ENCODE peak calls at places on chromosomes 11 and 22, in four cellular contexts. U is GM12878, X is A549, K is HepG2. V is an unnamed sample.
A peak's percentile ranks its signal among the peaks of the same experiment; 100 is the strongest.

GRCh38 chr11:76252625-76253024 is 46.3 kb upstream of the WNT11 start:
- DNase-seq in U (no peak), X (no peak), K (no peak), V (no peak)

GRCh38 chr22:23075050-23075449 is 4.7 kb downstream of the GNAZ start:
- DNase-seq in U (no peak), X (no peak), K (no peak), V (no peak)

GRCh38 chr11:28858076-28858475 is 749.9 kb downstream of the METTL15 start:
- DNase-seq in U (no peak), X (no peak), K (no peak), V (no peak)

GRCh38 chr11:90947930-90948329 is 725.1 kb upstream of the CHORDC1 start:
- DNase-seq in U (no peak), X (peak; percentile 6), K (no peak), V (no peak)

GRCh38 chr22:37607010-37607911 is 1.4 kb upstream of the GGA1 start:
- DNase-seq in U (peak; percentile 49), X (peak; percentile 83), K (peak; percentile 77), V (peak; percentile 87)

GRCh38 chr11:128116447-128117240 is 470.7 kb downstream of the ETS1 start:
- DNase-seq in U (no peak), X (no peak), K (no peak), V (no peak)

GRCh38 chr11:60370811-60371297 is 7.5 kb upstream of the MS4A7 start:
- DNase-seq in U (no peak), X (peak; percentile 19), K (peak; percentile 27), V (no peak)

GRCh38 chr22:27769012-27769411 is 32.5 kb downstream of the MN1 start:
- DNase-seq in U (no peak), X (no peak), K (no peak), V (no peak)

GRCh38 chr11:11407065-11407737 is 54.2 kb upstream of the CSNK2A3 start:
- DNase-seq in U (no peak), X (no peak), K (no peak), V (no peak)

GRCh38 chr11:130908770-130909625 is 7.3 kb downstream of the SNX19 start:
- DNase-seq in U (no peak), X (no peak), K (no peak), V (no peak)

GRCh38 chr11:119055901-119056300 is 1.1 kb downstream of the HYOU1 start:
- DNase-seq in U (no peak), X (peak; percentile 63), K (peak; percentile 48), V (no peak)

GRCh38 chr22:38208549-38209097 is 6.8 kb downstream of the MAFF start:
- DNase-seq in U (no peak), X (no peak), K (no peak), V (no peak)

GRCh38 chr11:11973361-11973800 is 35.0 kb downstream of the DKK3 start:
- DNase-seq in U (no peak), X (no peak), K (no peak), V (no peak)

GRCh38 chr11:88695701-88696414 is 358.3 kb upstream of the CTSC start:
- DNase-seq in U (no peak), X (no peak), K (no peak), V (no peak)

DNA sequence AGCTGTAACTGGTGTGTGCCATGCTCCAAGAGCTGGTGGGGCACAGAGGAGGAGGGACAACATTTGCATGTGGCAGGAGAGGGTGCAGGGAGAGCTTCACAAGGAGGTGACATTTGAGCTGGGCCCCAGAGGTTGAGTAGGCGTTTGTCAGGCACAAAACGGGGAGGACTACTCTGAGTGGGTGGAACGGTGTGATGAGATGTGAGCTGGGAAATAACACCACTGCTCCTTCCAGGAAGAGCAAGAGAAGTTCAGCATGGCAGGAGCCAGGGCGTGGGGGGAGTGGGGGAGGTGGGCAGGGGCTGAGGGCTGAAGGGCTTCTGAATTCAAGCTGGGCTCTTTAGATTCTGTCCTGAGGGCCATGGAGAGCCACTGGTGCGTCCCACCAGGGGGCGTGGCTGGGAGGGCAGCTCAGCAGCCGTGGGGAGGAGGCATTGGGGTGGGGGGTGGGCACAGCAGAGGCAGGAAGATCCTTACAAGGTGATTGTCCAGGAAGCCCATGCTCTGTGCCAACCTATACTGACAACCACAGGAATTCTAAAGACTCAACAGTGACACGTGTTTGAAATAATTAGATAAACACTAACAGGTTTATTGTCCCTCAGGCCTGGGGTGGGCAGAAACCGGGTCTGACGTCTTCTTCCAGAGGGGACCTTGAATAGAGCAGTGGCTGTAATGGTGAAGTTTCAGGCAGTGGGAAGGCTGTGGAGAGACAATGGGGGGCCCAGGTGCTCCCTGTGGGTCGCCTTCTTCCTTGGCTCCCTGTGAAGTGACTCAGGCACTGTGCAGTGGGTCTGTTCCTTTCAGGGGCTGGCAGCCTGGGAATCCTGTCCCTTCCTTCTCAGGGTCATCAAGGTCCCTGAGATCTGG is 54.4 kb downstream of the OTOG start:
- DNase-seq in U (no peak), X (no peak), K (no peak), V (peak; percentile 45)
- TF ChIP-seq POLR2AphosphoS2 in U (no peak), X (no peak), K (no peak), V (no peak)

GRCh38 chr11:72599325-72600117 is 74.7 kb downstream of the PDE2A start:
- DNase-seq in U (no peak), X (peak; percentile 32), K (no peak), V (no peak)
- TF ChIP-seq CHD4 in U (no peak), X (no peak), K (no peak), V (no peak)

DNA sequence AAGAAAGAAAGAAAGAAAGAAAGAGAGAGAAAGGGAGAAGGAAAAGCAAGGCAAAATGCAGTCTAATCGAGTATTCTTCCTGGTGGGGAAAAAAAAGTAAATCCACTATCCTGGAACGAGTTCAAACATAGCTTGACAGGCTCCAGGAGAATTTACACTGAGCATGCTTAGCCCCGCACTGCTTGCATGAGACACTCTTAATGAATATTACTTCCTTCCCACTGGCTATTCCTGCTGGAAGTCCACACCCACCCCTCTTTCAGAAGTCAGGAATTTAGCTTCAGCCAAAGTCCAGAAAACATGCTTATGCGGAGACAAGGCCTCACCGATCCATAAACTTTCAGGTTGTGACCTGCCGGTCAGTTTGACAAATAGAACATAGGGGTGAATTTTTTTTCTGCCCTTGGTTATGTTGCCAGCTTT is 251.8 kb upstream of the BLID start:
- DNase-seq in U (no peak), X (peak; percentile 36), K (peak; percentile 76), V (no peak)
- TF ChIP-seq POLR2AphosphoS2 in U (no peak), X (no peak), K (no peak), V (no peak)

DNA sequence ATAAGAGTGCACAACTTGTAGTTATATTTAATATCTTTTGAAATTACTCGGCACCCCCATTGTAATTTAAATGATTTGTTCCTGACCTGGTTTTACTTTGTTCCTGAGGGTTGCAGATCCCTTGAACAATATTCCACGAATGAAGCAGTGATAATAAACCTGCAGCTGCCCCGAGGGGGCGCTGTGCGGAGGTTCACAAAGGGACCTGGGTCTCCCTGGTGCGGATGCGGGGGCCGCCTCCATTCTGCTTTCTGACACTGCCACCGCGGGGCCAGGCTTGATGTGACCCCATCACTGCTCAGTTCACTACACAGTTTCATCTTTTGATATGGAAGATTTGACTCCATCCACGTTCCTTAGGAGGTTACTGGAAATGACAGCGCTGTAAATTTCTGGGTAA is 62.9 kb upstream of the PRODH start:
- DNase-seq in U (no peak), X (no peak), K (no peak), V (peak; percentile 80)
- TF ChIP-seq CHD4 in U (no peak), X (no peak), K (no peak), V (no peak)

DNA sequence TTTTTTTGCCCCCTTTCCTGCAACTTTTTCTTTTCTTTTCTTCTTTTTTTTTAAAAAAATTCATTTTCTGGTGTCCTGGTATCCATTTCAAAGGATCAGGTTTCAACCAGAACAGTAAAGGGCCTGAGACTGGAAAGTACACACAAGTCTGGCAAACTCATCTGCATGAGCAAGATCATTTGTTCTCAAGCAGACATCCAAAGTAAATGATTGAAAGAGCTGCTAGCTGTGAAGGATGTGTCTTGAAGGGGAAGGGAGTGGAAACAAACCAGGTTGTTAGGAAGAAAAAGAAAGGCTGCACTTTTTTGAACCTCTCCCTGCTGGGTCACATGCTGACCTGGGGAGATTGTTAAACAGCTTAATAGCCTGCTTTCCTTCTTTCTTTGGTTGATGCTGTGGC is 5.3 kb downstream of the YAP1 start:
- DNase-seq in U (no peak), X (peak; percentile 85), K (peak; percentile 96), V (no peak)
- TF ChIP-seq POLR2AphosphoS2 in U (no peak), X (no peak), K (no peak), V (no peak)

GRCh38 chr11:94515398-94515797 is 3.1 kb downstream of the C11orf97 start:
- DNase-seq in U (no peak), X (no peak), K (no peak), V (no peak)

GRCh38 chr11:94516725-94517124 is 4.5 kb downstream of the C11orf97 start:
- DNase-seq in U (no peak), X (no peak), K (peak; percentile 71), V (no peak)

GRCh38 chr11:94521684-94522083 is 9.4 kb downstream of the C11orf97 start:
- DNase-seq in U (no peak), X (no peak), K (peak; percentile 16), V (peak; percentile 20)

GRCh38 chr11:94518300-94518699 is 6.0 kb downstream of the C11orf97 start:
- DNase-seq in U (no peak), X (no peak), K (no peak), V (no peak)

DNA sequence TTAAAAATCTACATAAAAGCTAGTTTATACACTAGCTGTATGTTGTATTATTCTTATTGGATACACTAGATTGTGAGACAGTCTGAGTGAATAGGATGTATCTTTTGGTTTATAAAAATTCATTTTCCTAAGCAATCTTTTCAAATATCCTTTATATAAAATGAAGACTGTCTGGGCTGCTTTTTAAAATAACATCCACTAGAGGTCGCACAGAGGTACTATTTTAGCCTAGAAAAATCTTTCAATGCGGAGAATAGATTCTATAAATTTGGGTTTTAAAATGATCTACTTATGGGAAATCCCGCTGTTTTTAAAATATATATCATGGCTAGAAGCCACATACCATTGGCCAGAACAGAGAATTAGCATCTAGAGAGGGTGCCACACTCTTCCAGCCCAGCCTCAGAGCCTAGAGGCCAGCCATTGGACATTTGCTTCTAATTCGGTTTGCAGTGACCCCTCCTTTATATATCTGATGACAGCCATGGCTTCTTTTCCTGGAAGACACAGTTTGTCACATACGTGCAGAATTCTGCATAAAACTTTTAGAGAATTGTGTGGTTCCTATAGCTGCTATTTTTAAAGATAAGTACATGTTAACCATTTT is 7.3 kb downstream of the C11orf97 start:
- DNase-seq in U (no peak), X (no peak), K (no peak), V (peak; percentile 13)
- TF ChIP-seq CHD4 in U (no peak), X (no peak), K (no peak), V (no peak)

GRCh38 chr11:71114124-71114851 is 138.1 kb downstream of the SHANK2 start:
- DNase-seq in U (no peak), X (no peak), K (no peak), V (no peak)
- TF ChIP-seq POLR2AphosphoS2 in U (no peak), X (no peak), K (no peak), V (no peak)

DNA sequence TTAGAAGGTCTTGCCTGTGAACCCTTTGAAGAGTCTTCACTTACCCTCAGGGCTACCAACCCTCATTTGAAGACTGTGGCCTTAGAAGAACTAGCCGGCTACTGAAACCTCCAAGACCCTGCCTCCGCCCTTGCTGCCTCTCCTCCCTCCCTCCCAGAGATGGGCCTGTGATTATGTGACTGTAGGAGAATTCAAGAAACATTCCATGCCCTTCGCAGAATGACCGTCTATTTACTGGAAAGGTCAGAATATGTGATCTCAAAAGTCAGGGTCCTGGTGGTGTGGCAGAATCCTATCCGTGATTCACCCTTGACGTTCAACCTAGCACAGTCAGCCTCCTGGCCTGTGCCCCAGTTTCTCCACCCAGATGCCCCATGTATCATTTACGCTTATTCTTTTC is 109.6 kb downstream of the CTNND1 start:
- DNase-seq in U (no peak), X (no peak), K (no peak), V (no peak)
- TF ChIP-seq CHD4 in U (no peak), X (no peak), K (no peak), V (no peak)